ENCODE peak calls at places on chromosomes 12 and 14, in eight cellular contexts. P is heart right ventricle; T is stimulated activated CD4-positive, alpha-beta T cell treated with anti-CD3 and anti-CD28 coated beads, TNF-alpha, amount 100 ng/mL, for 48 hours; G is HTR-8/SVneo; Z is substantia nigra; Y is fibroblast of mammary gland; O is AG04449; S is caudate nucleus. V is an unnamed sample.
A peak's percentile ranks its signal among the peaks of the same experiment; 100 is the strongest.

GRCh38 chr12:52371716-52372115 is 4.4 kb upstream of the KRT85 start:
- DNase-seq in P (no peak), T (no peak), G (no peak), Z (no peak), Y (no peak), O (no peak), S (no peak), V (no peak)

GRCh38 chr14:51395361-51395849 is 155.4 kb downstream of the TMX1 start:
- DNase-seq in P (peak; percentile 44), T (no peak), G (peak; percentile 65), Z (no peak), Y (peak; percentile 98), O (peak; percentile 74), S (no peak), V (no peak)

GRCh38 chr14:65238456-65238855 is 136.1 kb upstream of the MAX start:
- DNase-seq in P (no peak), T (no peak), G (no peak), Z (no peak), Y (peak; percentile 95), O (no peak), S (no peak), V (no peak)

GRCh38 chr12:79547044-79547734 is 143.6 kb downstream of the PAWR start:
- DNase-seq in P (no peak), T (no peak), G (peak; percentile 57), Z (no peak), Y (peak; percentile 20), O (peak; percentile 70), S (no peak), V (no peak)

GRCh38 chr12:104414581-104415305 is 42.0 kb upstream of the CHST11 start:
- DNase-seq in P (no peak), T (no peak), G (no peak), Z (no peak), Y (no peak), O (no peak), S (no peak), V (no peak)

GRCh38 chr12:124680863-124681778 is 113.7 kb upstream of the NCOR2 start:
- DNase-seq in P (peak; percentile 60), T (no peak), G (peak; percentile 71), Z (no peak), Y (peak; percentile 92), O (no peak), S (no peak), V (no peak)

GRCh38 chr12:121452356-121453021 is 52.6 kb downstream of the RNF34 start:
- DNase-seq in P (no peak), T (no peak), G (no peak), Z (no peak), Y (no peak), O (no peak), S (no peak), V (no peak)

GRCh38 chr14:102050026-102050405 is 36.8 kb downstream of the HSP90AA1 start:
- DNase-seq in P (no peak), T (no peak), G (no peak), Z (no peak), Y (no peak), O (no peak), S (no peak), V (no peak)

GRCh38 chr14:91835920-91836843 is 31.2 kb downstream of the TC2N start:
- DNase-seq in P (peak; percentile 66), T (peak; percentile 87), G (no peak), Z (no peak), Y (no peak), O (no peak), S (no peak), V (no peak)

GRCh38 chr12:20415641-20416040 is 47.3 kb downstream of the PDE3A start:
- DNase-seq in P (no peak), T (no peak), G (no peak), Z (no peak), Y (peak; percentile 73), O (no peak), S (no peak), V (no peak)

GRCh38 chr12:78229491-78230209 is 399.0 kb downstream of the NAV3 start:
- DNase-seq in P (no peak), T (no peak), G (peak; percentile 10), Z (no peak), Y (peak; percentile 69), O (no peak), S (no peak), V (peak; percentile 29)

GRCh38 chr14:99447739-99448138 is 32.9 kb downstream of the SETD3 start:
- DNase-seq in P (no peak), T (no peak), G (no peak), Z (no peak), Y (no peak), O (no peak), S (no peak), V (no peak)

GRCh38 chr12:31482816-31483215 is 108.1 kb downstream of the DENND5B start:
- DNase-seq in P (no peak), T (no peak), G (peak; percentile 68), Z (no peak), Y (peak; percentile 17), O (no peak), S (no peak), V (no peak)

GRCh38 chr12:9095322-9095721 is 20.4 kb downstream of the A2M start:
- DNase-seq in P (no peak), T (no peak), G (no peak), Z (no peak), Y (no peak), O (no peak), S (no peak), V (no peak)

GRCh38 chr12:11513288-11513687 is 117.9 kb upstream of the PRB2 start:
- DNase-seq in P (no peak), T (no peak), G (no peak), Z (no peak), Y (peak; percentile 3), O (no peak), S (no peak), V (no peak)

GRCh38 chr12:18556081-18556645 is 181.6 kb downstream of the PLCZ1 start:
- DNase-seq in P (no peak), T (no peak), G (no peak), Z (no peak), Y (no peak), O (no peak), S (no peak), V (no peak)

GRCh38 chr12:6605425-6606330 is 1.5 kb downstream of the CHD4 start:
- DNase-seq in P (no peak), T (no peak), G (peak; percentile 49), Z (no peak), Y (peak; percentile 43), O (no peak), S (peak; percentile 58), V (peak; percentile 62)

GRCh38 chr12:117318591-117318990 is 42.8 kb downstream of the NOS1 start:
- DNase-seq in P (no peak), T (no peak), G (no peak), Z (no peak), Y (no peak), O (no peak), S (no peak), V (no peak)

GRCh38 chr12:116520225-116520624 is 39.0 kb upstream of the MAP1LC3B2 start:
- DNase-seq in P (no peak), T (no peak), G (no peak), Z (no peak), Y (no peak), O (no peak), S (no peak), V (no peak)

GRCh38 chr14:50462111-50462510 is 65.4 kb upstream of the CDKL1 start:
- DNase-seq in P (no peak), T (no peak), G (no peak), Z (no peak), Y (no peak), O (no peak), S (no peak), V (no peak)

GRCh38 chr12:590206-590750 is 73.0 kb downstream of the NINJ2 start:
- DNase-seq in P (no peak), T (no peak), G (no peak), Z (no peak), Y (no peak), O (no peak), S (no peak), V (no peak)

GRCh38 chr12:50545783-50546182 is 41.0 kb downstream of the DIP2B start:
- DNase-seq in P (no peak), T (no peak), G (no peak), Z (no peak), Y (no peak), O (no peak), S (no peak), V (no peak)

GRCh38 chr14:103023881-103024473 is 33.4 kb downstream of the CDC42BPB start:
- DNase-seq in P (no peak), T (no peak), G (peak; percentile 68), Z (no peak), Y (peak; percentile 77), O (no peak), S (no peak), V (no peak)

GRCh38 chr12:89239534-89239933 is 112.8 kb downstream of the DUSP6 start:
- DNase-seq in P (no peak), T (no peak), G (no peak), Z (no peak), Y (no peak), O (no peak), S (no peak), V (peak; percentile 80)

GRCh38 chr12:32049956-32050355 is 56.7 kb upstream of the BICD1 start:
- DNase-seq in P (no peak), T (no peak), G (no peak), Z (no peak), Y (no peak), O (no peak), S (no peak), V (no peak)